ENCODE peak calls at places on chromosomes 6 and 20, in five cellular contexts. One of them, this sample, is unnamed.

GRCh38 chr20:57670288-57671071 is 39.3 kb downstream of the PMEPA1 start:
- DNase-seq in CD8-positive, alpha-beta T cell: no peak
- DNase-seq in substantia nigra: no peak
- DNase-seq in brain microvascular endothelial cell: no peak
- DNase-seq in ovary: no peak
- DNase-seq in this sample: no peak

GRCh38 chr6:99151634-99152344 is 197.7 kb downstream of the FAXC start:
- DNase-seq in CD8-positive, alpha-beta T cell: no peak
- DNase-seq in brain microvascular endothelial cell: peak; percentile 43
- DNase-seq in ovary: no peak
- DNase-seq in substantia nigra: no peak
- DNase-seq in this sample: peak; percentile 76

GRCh38 chr6:5260111-5260620 is 584 bp downstream of the LYRM4 start:
- DNase-seq in ovary: no peak
- DNase-seq in CD8-positive, alpha-beta T cell: peak; percentile 84
- DNase-seq in substantia nigra: no peak
- DNase-seq in brain microvascular endothelial cell: peak; percentile 51
- DNase-seq in this sample: peak; percentile 71

GRCh38 chr6:70281923-70282902 is 20.7 kb downstream of the COL9A1 start:
- DNase-seq in substantia nigra: no peak
- DNase-seq in ovary: no peak
- DNase-seq in CD8-positive, alpha-beta T cell: no peak
- DNase-seq in brain microvascular endothelial cell: no peak
- DNase-seq in this sample: no peak

GRCh38 chr20:3572151-3572550 is 91.0 kb downstream of the GFRA4 start:
- DNase-seq in ovary: no peak
- DNase-seq in substantia nigra: no peak
- DNase-seq in CD8-positive, alpha-beta T cell: no peak
- DNase-seq in brain microvascular endothelial cell: no peak
- DNase-seq in this sample: no peak

GRCh38 chr6:82006027-82006738 is 241.4 kb downstream of the IBTK start:
- DNase-seq in brain microvascular endothelial cell: peak; percentile 63
- DNase-seq in substantia nigra: no peak
- DNase-seq in ovary: peak; percentile 23
- DNase-seq in CD8-positive, alpha-beta T cell: no peak
- DNase-seq in this sample: peak; percentile 16

GRCh38 chr6:140773276-140773675 is 1359.4 kb upstream of the GJE1 start:
- DNase-seq in brain microvascular endothelial cell: peak; percentile 19
- DNase-seq in ovary: no peak
- DNase-seq in substantia nigra: no peak
- DNase-seq in CD8-positive, alpha-beta T cell: no peak
- DNase-seq in this sample: no peak

GRCh38 chr6:10847684-10848083 is 9.3 kb upstream of the MAK start:
- DNase-seq in brain microvascular endothelial cell: no peak
- DNase-seq in CD8-positive, alpha-beta T cell: no peak
- DNase-seq in substantia nigra: no peak
- DNase-seq in ovary: no peak
- DNase-seq in this sample: no peak

GRCh38 chr6:142474446-142475289 is 172.9 kb downstream of the ADGRG6 start:
- DNase-seq in CD8-positive, alpha-beta T cell: no peak
- DNase-seq in brain microvascular endothelial cell: peak; percentile 52
- DNase-seq in substantia nigra: no peak
- DNase-seq in ovary: no peak
- DNase-seq in this sample: peak; percentile 31

GRCh38 chr20:59144179-59144830 is 19.3 kb upstream of the ZNF831 start:
- DNase-seq in ovary: no peak
- DNase-seq in CD8-positive, alpha-beta T cell: peak; percentile 78
- DNase-seq in brain microvascular endothelial cell: no peak
- DNase-seq in substantia nigra: no peak
- DNase-seq in this sample: no peak

GRCh38 chr20:49234831-49235230 is 15.6 kb downstream of the DDX27 start:
- DNase-seq in ovary: no peak
- DNase-seq in substantia nigra: no peak
- DNase-seq in brain microvascular endothelial cell: no peak
- DNase-seq in CD8-positive, alpha-beta T cell: no peak
- DNase-seq in this sample: no peak

GRCh38 chr6:24761851-24762250 is 12.9 kb upstream of the GMNN start:
- DNase-seq in substantia nigra: no peak
- DNase-seq in CD8-positive, alpha-beta T cell: no peak
- DNase-seq in ovary: no peak
- DNase-seq in brain microvascular endothelial cell: no peak
- DNase-seq in this sample: no peak

GRCh38 chr6:139979021-139979721 is 604.7 kb upstream of the CITED2 start:
- DNase-seq in brain microvascular endothelial cell: no peak
- DNase-seq in substantia nigra: no peak
- DNase-seq in ovary: no peak
- DNase-seq in CD8-positive, alpha-beta T cell: no peak
- DNase-seq in this sample: peak; percentile 91

GRCh38 chr6:93786474-93787330 is 367.3 kb upstream of the EPHA7 start:
- DNase-seq in substantia nigra: no peak
- DNase-seq in ovary: no peak
- DNase-seq in brain microvascular endothelial cell: peak; percentile 69
- DNase-seq in CD8-positive, alpha-beta T cell: no peak
- DNase-seq in this sample: no peak

GRCh38 chr6:35419431-35419830 is 32.7 kb upstream of the FANCE start:
- DNase-seq in ovary: no peak
- DNase-seq in substantia nigra: no peak
- DNase-seq in CD8-positive, alpha-beta T cell: peak; percentile 57
- DNase-seq in brain microvascular endothelial cell: peak; percentile 52
- DNase-seq in this sample: no peak

GRCh38 chr6:54299542-54300269 is 8.5 kb upstream of the TINAG start:
- DNase-seq in substantia nigra: no peak
- DNase-seq in brain microvascular endothelial cell: no peak
- DNase-seq in CD8-positive, alpha-beta T cell: no peak
- DNase-seq in ovary: no peak
- DNase-seq in this sample: no peak

GRCh38 chr6:123042412-123042811 is 46.4 kb downstream of the CLVS2 start:
- DNase-seq in ovary: no peak
- DNase-seq in substantia nigra: no peak
- DNase-seq in brain microvascular endothelial cell: no peak
- DNase-seq in CD8-positive, alpha-beta T cell: no peak
- DNase-seq in this sample: no peak

GRCh38 chr6:38068854-38069253 is 249.3 kb downstream of the ZFAND3 start:
- DNase-seq in brain microvascular endothelial cell: no peak
- DNase-seq in ovary: no peak
- DNase-seq in CD8-positive, alpha-beta T cell: no peak
- DNase-seq in substantia nigra: no peak
- DNase-seq in this sample: no peak

GRCh38 chr6:170201361-170201760 is 89.5 kb downstream of the DLL1 start:
- DNase-seq in ovary: no peak
- DNase-seq in brain microvascular endothelial cell: no peak
- DNase-seq in substantia nigra: no peak
- DNase-seq in CD8-positive, alpha-beta T cell: no peak
- DNase-seq in this sample: no peak

GRCh38 chr6:10190042-10190441 is 224.8 kb downstream of the TFAP2A start:
- DNase-seq in ovary: no peak
- DNase-seq in substantia nigra: no peak
- DNase-seq in brain microvascular endothelial cell: no peak
- DNase-seq in CD8-positive, alpha-beta T cell: no peak
- DNase-seq in this sample: no peak

GRCh38 chr6:16761469-16762264 is 407 bp upstream of the ATXN1 start:
- DNase-seq in ovary: peak; percentile 90
- DNase-seq in brain microvascular endothelial cell: peak; percentile 90
- DNase-seq in substantia nigra: peak; percentile 89
- DNase-seq in CD8-positive, alpha-beta T cell: peak; percentile 83
- DNase-seq in this sample: peak; percentile 96

GRCh38 chr6:141809901-141810300 is 322.8 kb upstream of the GJE1 start:
- DNase-seq in substantia nigra: no peak
- DNase-seq in CD8-positive, alpha-beta T cell: no peak
- DNase-seq in brain microvascular endothelial cell: no peak
- DNase-seq in ovary: no peak
- DNase-seq in this sample: no peak

GRCh38 chr20:64080013-64080812 is at the start of gene OPRL1:
- DNase-seq in ovary: no peak
- DNase-seq in substantia nigra: no peak
- DNase-seq in brain microvascular endothelial cell: no peak
- DNase-seq in CD8-positive, alpha-beta T cell: peak; percentile 72
- DNase-seq in this sample: no peak

DNA sequence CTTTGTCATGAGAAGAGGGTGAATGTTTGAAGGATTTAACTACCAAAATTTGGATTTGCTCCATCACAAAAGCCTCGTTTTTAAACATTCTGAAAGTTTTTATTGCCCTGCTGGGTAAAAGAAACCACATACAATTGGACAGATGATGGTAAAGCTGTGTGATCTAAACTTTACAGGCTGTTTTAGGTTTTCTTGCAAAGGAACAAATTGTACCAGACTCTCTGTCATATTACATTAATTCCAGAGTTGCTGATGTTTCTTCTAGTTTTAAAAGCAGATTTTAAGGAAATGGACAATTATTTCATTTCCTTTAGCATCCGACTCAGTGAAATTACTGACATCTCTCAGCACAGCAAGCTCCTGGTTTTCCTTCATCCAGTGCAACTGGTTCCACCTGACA is 53.2 kb downstream of the CRYBG1 start:
- DNase-seq in CD8-positive, alpha-beta T cell: no peak
- DNase-seq in brain microvascular endothelial cell: no peak
- DNase-seq in ovary: no peak
- DNase-seq in substantia nigra: no peak
- DNase-seq in this sample: no peak
- H3K27ac ChIP-seq in CD8-positive, alpha-beta T cell: no peak overlapping the region
- H3K27ac ChIP-seq in brain microvascular endothelial cell: no peak overlapping the region
- H3K27ac ChIP-seq in ovary: no peak overlapping the region
- H3K27ac ChIP-seq in substantia nigra: no peak overlapping the region
- H3K27ac ChIP-seq in this sample: no peak overlapping the region

DNA sequence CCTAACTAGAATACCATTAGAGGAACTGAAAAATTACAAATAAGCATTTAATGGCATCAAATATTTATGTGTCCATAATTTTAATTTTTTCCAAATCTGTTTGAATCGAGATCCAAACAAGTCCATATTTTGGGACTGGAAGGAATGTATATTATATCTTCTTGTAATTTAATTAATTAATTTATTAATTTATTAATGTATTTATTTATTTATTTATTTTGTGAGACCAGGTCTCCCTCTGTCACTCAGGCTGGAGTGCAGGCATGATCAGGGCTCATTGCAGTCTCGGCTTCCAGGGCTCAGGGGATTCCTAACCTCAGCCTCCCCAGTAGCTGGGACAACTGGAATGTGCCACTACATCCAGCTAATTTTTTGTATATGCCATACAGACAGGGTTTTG is 453.6 kb downstream of the PRKN start:
- DNase-seq in substantia nigra: no peak
- DNase-seq in brain microvascular endothelial cell: no peak
- DNase-seq in ovary: no peak
- DNase-seq in CD8-positive, alpha-beta T cell: no peak
- DNase-seq in this sample: no peak
- H3K27ac ChIP-seq in substantia nigra: no peak overlapping the region
- H3K27ac ChIP-seq in brain microvascular endothelial cell: no peak overlapping the region
- H3K27ac ChIP-seq in ovary: no peak overlapping the region
- H3K27ac ChIP-seq in CD8-positive, alpha-beta T cell: no peak overlapping the region
- H3K27ac ChIP-seq in this sample: no peak overlapping the region

GRCh38 chr6:157831424-157832249 is 8.6 kb downstream of the SNX9 start:
- DNase-seq in CD8-positive, alpha-beta T cell: no peak
- DNase-seq in brain microvascular endothelial cell: no peak
- DNase-seq in substantia nigra: no peak
- DNase-seq in ovary: no peak
- DNase-seq in this sample: no peak
- H3K27ac ChIP-seq in CD8-positive, alpha-beta T cell: no peak overlapping the region
- H3K27ac ChIP-seq in brain microvascular endothelial cell: no peak overlapping the region
- H3K27ac ChIP-seq in substantia nigra: peak overlapping the region; percentile 62
- H3K27ac ChIP-seq in ovary: no peak overlapping the region
- H3K27ac ChIP-seq in this sample: no peak overlapping the region

GRCh38 chr6:149483302-149483701 is 1.5 kb downstream of the ZC3H12D start:
- DNase-seq in ovary: no peak
- DNase-seq in brain microvascular endothelial cell: no peak
- DNase-seq in CD8-positive, alpha-beta T cell: no peak
- DNase-seq in substantia nigra: no peak
- DNase-seq in this sample: no peak
- H3K27ac ChIP-seq in ovary: no peak overlapping the region
- H3K27ac ChIP-seq in brain microvascular endothelial cell: no peak overlapping the region
- H3K27ac ChIP-seq in CD8-positive, alpha-beta T cell: peak overlapping the region; percentile 69
- H3K27ac ChIP-seq in substantia nigra: no peak overlapping the region
- H3K27ac ChIP-seq in this sample: peak overlapping the region; percentile 64

GRCh38 chr6:125188037-125188436 is 34.5 kb downstream of the TPD52L1 start:
- DNase-seq in brain microvascular endothelial cell: peak; percentile 20
- DNase-seq in ovary: no peak
- DNase-seq in substantia nigra: no peak
- DNase-seq in CD8-positive, alpha-beta T cell: no peak
- DNase-seq in this sample: no peak
- H3K27ac ChIP-seq in brain microvascular endothelial cell: no peak overlapping the region
- H3K27ac ChIP-seq in ovary: no peak overlapping the region
- H3K27ac ChIP-seq in substantia nigra: no peak overlapping the region
- H3K27ac ChIP-seq in CD8-positive, alpha-beta T cell: no peak overlapping the region
- H3K27ac ChIP-seq in this sample: peak overlapping the region; percentile 83

GRCh38 chr20:36849333-36850065 is 26.4 kb upstream of the TLDC2 start:
- DNase-seq in CD8-positive, alpha-beta T cell: no peak
- DNase-seq in brain microvascular endothelial cell: no peak
- DNase-seq in substantia nigra: no peak
- DNase-seq in ovary: no peak
- DNase-seq in this sample: no peak
- H3K27ac ChIP-seq in CD8-positive, alpha-beta T cell: no peak overlapping the region
- H3K27ac ChIP-seq in brain microvascular endothelial cell: peak overlapping the region; percentile 50
- H3K27ac ChIP-seq in substantia nigra: peak overlapping the region; percentile 54
- H3K27ac ChIP-seq in ovary: peak overlapping the region; percentile 4
- H3K27ac ChIP-seq in this sample: no peak overlapping the region

GRCh38 chr20:31694842-31695593 is 27.6 kb downstream of the BCL2L1 start:
- DNase-seq in brain microvascular endothelial cell: no peak
- DNase-seq in ovary: no peak
- DNase-seq in substantia nigra: no peak
- DNase-seq in CD8-positive, alpha-beta T cell: no peak
- DNase-seq in this sample: no peak
- H3K27ac ChIP-seq in brain microvascular endothelial cell: no peak overlapping the region
- H3K27ac ChIP-seq in ovary: no peak overlapping the region
- H3K27ac ChIP-seq in substantia nigra: peak overlapping the region; percentile 60
- H3K27ac ChIP-seq in CD8-positive, alpha-beta T cell: no peak overlapping the region
- H3K27ac ChIP-seq in this sample: peak overlapping the region; percentile 89

DNA sequence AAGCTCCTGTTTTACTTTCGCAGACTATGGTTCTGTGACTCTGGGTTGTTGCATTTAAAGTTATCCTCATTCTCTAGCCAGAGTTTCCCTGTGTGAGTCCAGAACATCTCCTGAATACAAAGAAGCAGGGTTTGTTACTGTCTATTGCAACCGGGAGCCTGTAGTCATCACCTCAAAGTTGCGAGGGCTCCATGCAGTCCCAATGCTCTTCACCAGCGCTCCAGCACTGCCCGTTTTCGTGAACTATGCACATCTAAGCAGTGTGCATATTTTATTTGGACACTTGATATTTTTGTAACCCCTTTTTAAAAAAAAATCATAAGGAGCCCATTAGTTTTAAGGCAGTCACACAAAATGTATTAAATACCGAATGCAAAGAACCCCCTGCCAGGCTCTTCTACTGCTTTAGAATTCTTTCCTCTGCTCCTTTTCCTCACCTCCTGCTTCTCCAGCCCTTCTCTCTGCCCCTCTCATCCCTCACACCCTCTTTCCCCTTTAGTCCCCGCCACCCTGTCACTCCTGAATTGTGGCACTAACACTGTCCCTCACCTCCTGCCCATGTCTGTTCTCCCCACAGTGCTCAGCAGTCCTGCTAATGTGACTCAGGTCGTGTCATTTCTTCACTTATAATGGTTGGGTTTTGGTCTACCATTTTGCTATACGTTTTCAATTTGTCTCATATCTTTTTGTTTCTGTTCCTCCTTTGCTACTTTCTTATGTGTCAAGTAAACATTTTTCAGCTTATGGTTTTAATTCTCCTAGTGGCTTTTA is 1.1 kb upstream of the HLA-C start:
- DNase-seq in ovary: no peak
- DNase-seq in brain microvascular endothelial cell: no peak
- DNase-seq in CD8-positive, alpha-beta T cell: peak; percentile 60
- DNase-seq in substantia nigra: no peak
- DNase-seq in this sample: no peak
- H3K27ac ChIP-seq in ovary: no peak overlapping the region
- H3K27ac ChIP-seq in brain microvascular endothelial cell: no peak overlapping the region
- H3K27ac ChIP-seq in CD8-positive, alpha-beta T cell: peak overlapping the region; percentile 98
- H3K27ac ChIP-seq in substantia nigra: no peak overlapping the region
- H3K27ac ChIP-seq in this sample: peak overlapping the region; percentile 97

This sample was measured in thyroid gland.